ENCODE peak calls at places on chromosomes 1 and 21, in four cellular contexts. L is GM10248, T is body of pancreas, M is IMR-90. Y is an unnamed sample.
A peak's percentile ranks its signal among the peaks of the same experiment; 100 is the strongest.

GRCh38 chr21:35045539-35046222 is 3.4 kb downstream of the RUNX1 start:
- DNase-seq in L (no peak), T (no peak), M (no peak), Y (peak; percentile 41)

GRCh38 chr1:43961692-43962091 is 8.1 kb upstream of the DPH2 start:
- DNase-seq in L (no peak), T (no peak), M (no peak), Y (no peak)

GRCh38 chr1:28329395-28330153 is 734 bp downstream of the MED18 start:
- DNase-seq in L (no peak), T (peak; percentile 34), M (peak; percentile 21), Y (no peak)

GRCh38 chr1:173473599-173474011 is 3.5 kb upstream of the PRDX6 start:
- DNase-seq in L (no peak), T (no peak), M (peak; percentile 75), Y (no peak)

GRCh38 chr1:84121360-84121759 is 22.7 kb upstream of the PRKACB start:
- DNase-seq in L (no peak), T (no peak), M (no peak), Y (no peak)

GRCh38 chr1:2322593-2323295 is 68.6 kb downstream of the MORN1 start:
- DNase-seq in L (no peak), T (no peak), M (no peak), Y (no peak)

GRCh38 chr1:172467446-172467845 is 23.6 kb upstream of the PIGC start:
- DNase-seq in L (no peak), T (no peak), M (no peak), Y (no peak)

GRCh38 chr1:183896466-183897026 is 91.6 kb downstream of the RGL1 start:
- DNase-seq in L (no peak), T (no peak), M (peak; percentile 49), Y (no peak)

GRCh38 chr1:62530516-62531154 is 66.7 kb upstream of the ANGPTL3 start:
- DNase-seq in L (no peak), T (peak; percentile 61), M (peak; percentile 40), Y (no peak)

GRCh38 chr1:201123866-201124265 is 3.1 kb downstream of the ASCL5 start:
- DNase-seq in L (no peak), T (no peak), M (no peak), Y (no peak)

GRCh38 chr1:101136739-101137138 is 100.1 kb upstream of the S1PR1 start:
- DNase-seq in L (peak; percentile 15), T (no peak), M (peak; percentile 19), Y (no peak)

GRCh38 chr1:150516616-150517015 is 1.1 kb downstream of the FALEC start:
- DNase-seq in L (peak; percentile 46), T (no peak), M (no peak), Y (no peak)

GRCh38 chr1:156124557-156125483 is 10.3 kb downstream of the LMNA start:
- DNase-seq in L (no peak), T (no peak), M (no peak), Y (no peak)

GRCh38 chr1:225813250-225813964 is 3.5 kb downstream of the EPHX1 start:
- DNase-seq in L (no peak), T (peak; percentile 48), M (peak; percentile 62), Y (no peak)

GRCh38 chr1:76170114-76170513 is 95.6 kb downstream of the ST6GALNAC3 start:
- DNase-seq in L (no peak), T (no peak), M (no peak), Y (no peak)

GRCh38 chr1:39722495-39722894 is 16.2 kb upstream of the PPIE start:
- DNase-seq in L (no peak), T (no peak), M (peak; percentile 46), Y (no peak)

GRCh38 chr1:241848680-241849344 is 808 bp downstream of the EXO1 start:
- DNase-seq in L (no peak), T (no peak), M (no peak), Y (no peak)

GRCh38 chr1:188170446-188170845 is 1341.7 kb downstream of the PLA2G4A start:
- DNase-seq in L (no peak), T (no peak), M (no peak), Y (no peak)

GRCh38 chr1:54118704-54119103 is 34.1 kb downstream of the CDCP2 start:
- DNase-seq in L (no peak), T (no peak), M (peak; percentile 90), Y (no peak)

GRCh38 chr1:214338212-214338611 is 57.3 kb downstream of the SMYD2 start:
- DNase-seq in L (no peak), T (no peak), M (peak; percentile 32), Y (no peak)

GRCh38 chr1:236716160-236716559 is 29.9 kb downstream of the ACTN2 start:
- DNase-seq in L (no peak), T (no peak), M (no peak), Y (no peak)

GRCh38 chr1:154478639-154479038 is 23.4 kb upstream of the TDRD10 start:
- DNase-seq in L (peak; percentile 47), T (no peak), M (peak; percentile 34), Y (no peak)

GRCh38 chr1:246689409-246689997 is 34.7 kb upstream of the SCCPDH start:
- DNase-seq in L (peak; percentile 92), T (peak; percentile 60), M (peak; percentile 66), Y (no peak)

DNA sequence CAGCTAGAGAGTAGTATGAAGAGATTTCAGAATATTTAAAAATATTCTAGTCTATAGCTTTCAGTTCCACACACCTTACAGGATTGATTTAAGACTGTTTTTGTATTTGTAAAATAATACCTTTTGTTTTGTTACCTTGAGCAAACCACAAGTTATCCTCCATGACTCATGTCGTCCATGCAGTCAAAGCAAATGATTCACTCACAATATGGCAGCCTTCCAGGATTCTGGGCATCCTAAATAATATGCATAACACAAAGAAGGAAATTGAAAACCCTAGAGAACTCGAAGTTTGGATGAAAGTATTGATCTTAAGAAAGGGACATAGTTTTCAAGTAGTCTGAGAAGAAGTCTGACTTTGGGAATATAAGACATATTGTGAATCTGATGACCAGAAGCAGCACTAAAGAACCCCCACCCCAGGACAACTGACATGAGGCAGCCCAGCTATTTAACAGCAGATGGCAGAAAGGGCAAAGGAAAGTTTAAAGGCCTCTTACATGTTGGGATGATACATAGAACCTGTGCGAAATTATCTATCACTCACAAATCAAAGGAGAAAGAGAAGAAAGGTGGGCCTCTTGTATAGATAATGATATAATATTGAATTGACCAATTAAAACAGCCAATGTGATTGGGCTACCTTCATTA is 857.9 kb downstream of the BRINP3 start:
- DNase-seq in L (no peak), T (no peak), M (peak; percentile 93), Y (no peak)
- TF ChIP-seq CTCF in L (no peak), T (no peak), M (no peak), Y (no peak)

GRCh38 chr1:12001996-12002493 is 17.3 kb upstream of the MIIP start:
- DNase-seq in L (no peak), T (no peak), M (no peak), Y (no peak)

GRCh38 chr1:11998636-11999035 is 18.4 kb downstream of the MFN2 start:
- DNase-seq in L (no peak), T (no peak), M (no peak), Y (no peak)

GRCh38 chr1:12003762-12004161 is 15.5 kb upstream of the MIIP start:
- DNase-seq in L (no peak), T (no peak), M (no peak), Y (no peak)

GRCh38 chr1:11999236-11999635 is 19.0 kb downstream of the MFN2 start:
- DNase-seq in L (no peak), T (no peak), M (no peak), Y (no peak)

GRCh38 chr1:12001249-12001917 is 17.9 kb upstream of the MIIP start:
- DNase-seq in L (no peak), T (no peak), M (peak; percentile 56), Y (no peak)
- TF ChIP-seq CTCF in L (peak; percentile 69), T (peak; percentile 15), M (peak; percentile 48), Y (peak; percentile 30)

DNA sequence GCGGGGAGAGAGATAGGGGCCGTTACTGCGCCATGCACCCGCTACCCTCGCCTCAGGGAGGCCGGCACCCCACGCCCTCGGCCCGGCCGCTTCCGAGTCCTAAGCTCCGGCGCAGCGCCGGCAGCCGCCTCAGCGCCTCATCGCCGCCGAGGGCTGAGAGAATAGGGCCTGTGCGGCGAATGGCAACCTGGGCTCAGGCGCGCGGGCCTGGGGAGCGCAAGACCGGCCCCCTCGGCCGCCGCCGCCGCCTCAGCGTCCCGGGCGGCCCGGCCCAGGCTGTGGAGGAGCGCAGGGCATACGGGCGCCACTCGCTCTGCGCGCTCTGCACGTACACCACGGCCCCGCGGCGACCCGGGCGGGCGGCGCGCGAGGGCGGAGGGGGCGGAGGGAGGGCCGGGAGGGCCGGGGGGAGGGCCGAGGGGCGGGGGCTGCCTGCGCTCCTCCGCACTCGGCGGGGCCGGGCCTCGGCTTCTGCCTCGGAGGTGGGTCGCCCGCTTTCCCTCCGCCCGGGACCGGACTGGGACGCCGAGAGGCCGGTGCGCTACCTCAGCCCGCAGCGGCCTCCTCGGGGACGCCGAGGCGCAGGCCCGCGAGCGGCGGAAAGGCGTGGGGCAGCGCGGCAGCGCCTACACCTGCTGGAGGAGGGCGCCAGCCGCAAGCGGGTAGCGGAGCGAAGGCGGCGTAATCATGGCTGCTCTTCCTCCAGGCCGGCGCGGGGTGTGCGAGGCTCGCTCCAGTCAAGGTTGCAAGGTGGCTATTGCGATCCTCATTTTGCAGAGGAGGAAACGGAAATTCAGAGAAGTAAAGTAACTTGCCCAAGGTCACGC is at the start of gene EGLN1:
- DNase-seq in L (peak; percentile 92), T (peak; percentile 86), M (peak; percentile 88), Y (peak; percentile 71)
- TF ChIP-seq CTCF in L (peak; percentile 59), T (peak; percentile 29), M (peak; percentile 38), Y (no peak)

GRCh38 chr1:38015978-38016640 is 3.6 kb downstream of the UTP11 start:
- DNase-seq in L (no peak), T (no peak), M (peak; percentile 35), Y (no peak)
- TF ChIP-seq CTCF in L (no peak), T (no peak), M (no peak), Y (no peak)

GRCh38 chr1:32828341-32828740 is 10.9 kb downstream of the S100PBP start:
- DNase-seq in L (no peak), T (no peak), M (peak; percentile 28), Y (no peak)
- TF ChIP-seq CTCF in L (no peak), T (no peak), M (peak; percentile 35), Y (no peak)

GRCh38 chr1:22021061-22021460 is 19.6 kb downstream of the CELA3A start:
- DNase-seq in L (no peak), T (no peak), M (no peak), Y (no peak)

GRCh38 chr1:22024485-22025367 is 23.3 kb downstream of the CELA3A start:
- DNase-seq in L (peak; percentile 67), T (peak; percentile 31), M (peak; percentile 81), Y (peak; percentile 77)

GRCh38 chr1:22018583-22019559 is 17.4 kb downstream of the CELA3A start:
- DNase-seq in L (peak; percentile 67), T (no peak), M (peak; percentile 88), Y (peak; percentile 24)
- TF ChIP-seq CTCF in L (peak; percentile 21), T (no peak), M (peak; percentile 43), Y (no peak)

DNA sequence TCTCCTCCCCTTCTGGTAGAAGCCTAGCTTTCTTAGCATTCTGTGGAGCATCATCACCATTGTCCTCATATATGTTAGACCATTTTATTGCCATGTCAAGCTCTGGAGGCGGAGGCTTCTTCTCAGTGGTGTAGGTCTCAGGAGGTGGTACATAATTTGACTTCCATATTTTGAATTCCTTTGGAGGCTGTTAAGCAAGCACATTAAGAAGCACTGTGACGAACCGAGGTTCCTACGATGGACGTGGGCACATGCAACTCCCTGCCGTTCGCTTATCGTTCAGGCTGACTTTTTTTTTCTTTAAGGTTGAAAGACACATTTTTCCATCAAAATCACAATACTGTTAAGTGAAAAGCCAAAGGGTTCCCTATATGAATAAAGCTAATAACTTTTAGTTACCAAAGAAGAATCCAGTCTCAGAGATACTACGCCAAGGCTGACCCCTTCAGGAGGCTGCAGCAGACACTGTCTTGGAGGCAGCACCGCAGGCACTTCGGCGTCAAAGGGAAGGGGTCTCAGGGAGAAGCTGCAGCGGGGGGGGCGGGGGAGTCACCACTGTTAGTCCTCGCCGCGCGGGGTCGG is 835 bp downstream of the C1orf52 start:
- DNase-seq in L (no peak), T (no peak), M (no peak), Y (no peak)
- TF ChIP-seq CTCF in L (peak; percentile 20), T (no peak), M (peak; percentile 15), Y (no peak)

Y was measured in natural killer cell.